ENCODE peak calls at places on chromosomes 16 and 17, in four cellular contexts. C is Calu3, F is AG10803, I is ovary. B is an unnamed sample.

GRCh38 chr17:2393954-2394749 is 6.7 kb downstream of the MNT start:
- DNase-seq in I (no peak), C (no peak), F (no peak), B (no peak)

GRCh38 chr17:81821603-81822311 is 11.3 kb downstream of the MCRIP1 start:
- DNase-seq in C (peak; percentile 88), F (peak; percentile 73), I (peak; percentile 68), B (no peak)

GRCh38 chr17:2027528-2028233 is 2.3 kb upstream of the DPH1 start:
- DNase-seq in C (no peak), I (peak; percentile 36), F (no peak), B (no peak)

GRCh38 chr17:81902023-81902652 is at the start of gene NPB:
- DNase-seq in C (peak; percentile 36), F (no peak), I (peak; percentile 38), B (no peak)

GRCh38 chr16:68116256-68116853 is 31.2 kb downstream of the NFATC3 start:
- DNase-seq in I (no peak), F (peak; percentile 29), C (no peak), B (no peak)

GRCh38 chr17:47703191-47703591 is 9.2 kb downstream of the TBKBP1 start:
- DNase-seq in F (no peak), I (peak; percentile 62), C (no peak), B (no peak)

GRCh38 chr16:49643429-49644142 is 212.3 kb downstream of the ZNF423 start:
- DNase-seq in C (no peak), I (no peak), F (peak; percentile 73), B (no peak)

GRCh38 chr16:84044108-84044488 is 1.5 kb upstream of the SLC38A8 start:
- DNase-seq in I (no peak), C (peak; percentile 42), F (peak; percentile 21), B (no peak)

GRCh38 chr16:88385831-88386815 is 3.4 kb downstream of the ZNF469 start:
- DNase-seq in I (no peak), C (no peak), F (no peak), B (no peak)

GRCh38 chr17:4487820-4488716 is 10.6 kb upstream of the SPNS2 start:
- DNase-seq in C (no peak), F (no peak), I (no peak), B (no peak)

B was measured in activated T-cell treated with anti-CD3 and anti-CD28 coated beads for 24 hours.